ENCODE peak calls at places on chromosomes 2 and 18, in six cellular contexts. J, P, D, V, A and O are unnamed samples.

GRCh38 chr2:28951910-28952805 is 28.9 kb upstream of the TOGARAM2 start:
- DNase-seq in J (no peak), P (no peak), D (no peak), V (no peak), A (no peak), O (no peak)

GRCh38 chr2:127594116-127594591 is 51.8 kb upstream of the GPR17 start:
- DNase-seq in J (no peak), P (no peak), D (no peak), V (no peak), A (no peak), O (no peak)

GRCh38 chr18:55981712-55982475 is 393.9 kb upstream of the TCF4 start:
- DNase-seq in J (no peak), P (no peak), D (no peak), V (no peak), A (no peak), O (no peak)

GRCh38 chr2:190320696-190321095 is 1.1 kb upstream of the HIBCH start:
- DNase-seq in J (no peak), P (no peak), D (no peak), V (no peak), A (no peak), O (no peak)

GRCh38 chr2:219611866-219612604 is 14.4 kb downstream of the STK11IP start:
- DNase-seq in J (no peak), P (no peak), D (no peak), V (no peak), A (no peak), O (no peak)

GRCh38 chr18:63138469-63139340 is 180.9 kb downstream of the BCL2 start:
- DNase-seq in J (no peak), P (no peak), D (no peak), V (no peak), A (no peak), O (no peak)

GRCh38 chr18:3179430-3180089 is 40.2 kb downstream of the MYOM1 start:
- DNase-seq in J (no peak), P (no peak), D (no peak), V (no peak), A (no peak), O (no peak)

GRCh38 chr2:28683100-28683706 is 68.4 kb upstream of the PPP1CB start:
- DNase-seq in J (peak; percentile 92), P (no peak), D (no peak), V (no peak), A (peak; percentile 49), O (peak; percentile 76)

GRCh38 chr18:68024716-68025115 is 508.2 kb upstream of the DSEL start:
- DNase-seq in J (no peak), P (no peak), D (no peak), V (no peak), A (no peak), O (no peak)